ENCODE peak calls at places on chromosome 21, in four cellular contexts. W is astrocyte of the cerebellum, L is AG04450, E is kidney epithelial cell. P is an unnamed sample.

GRCh38 chr21:23601549-23601948 is 2005.7 kb downstream of the MRPL39 start:
- DNase-seq in W (no peak), L (no peak), E (no peak), P (no peak)

GRCh38 chr21:15617968-15618367 is 111.8 kb upstream of the USP25 start:
- DNase-seq in W (peak), L (no peak), E (peak), P (peak)

GRCh38 chr21:37273911-37274690 is 7.0 kb upstream of the VPS26C start:
- DNase-seq in W (no peak), L (no peak), E (no peak), P (no peak)

GRCh38 chr21:15992171-15992570 is 262.4 kb downstream of the USP25 start:
- DNase-seq in W (no peak), L (no peak), E (no peak), P (no peak)

GRCh38 chr21:26120833-26121232 is 49.7 kb downstream of the APP start:
- DNase-seq in W (no peak), L (no peak), E (no peak), P (no peak)

GRCh38 chr21:34743831-34744230 is 75.0 kb downstream of the CLIC6 start:
- DNase-seq in W (peak), L (no peak), E (no peak), P (peak)

GRCh38 chr21:34897828-34898227 is 151.3 kb downstream of the RUNX1 start:
- DNase-seq in W (no peak), L (no peak), E (no peak), P (no peak)

GRCh38 chr21:43981871-43982210 is 30.3 kb upstream of the TRAPPC10 start:
- DNase-seq in W (no peak), L (no peak), E (no peak), P (no peak)

GRCh38 chr21:29078884-29079765 is 5.7 kb upstream of the CCT8 start:
- DNase-seq in W (no peak), L (no peak), E (no peak), P (no peak)

GRCh38 chr21:42582422-42583149 is 68.9 kb downstream of the SLC37A1 start:
- DNase-seq in W (no peak), L (no peak), E (no peak), P (no peak)

GRCh38 chr21:14259669-14260458 is 43.9 kb downstream of the RBM11 start:
- DNase-seq in W (peak), L (no peak), E (no peak), P (peak)

GRCh38 chr21:34925597-34925996 is 123.5 kb downstream of the RUNX1 start:
- DNase-seq in W (no peak), L (no peak), E (no peak), P (no peak)

GRCh38 chr21:15667010-15667409 is 62.8 kb upstream of the USP25 start:
- DNase-seq in W (peak), L (no peak), E (peak), P (no peak)

GRCh38 chr21:43342301-43342881 is 84.5 kb downstream of the SIK1 start:
- DNase-seq in W (no peak), L (no peak), E (no peak), P (no peak)

GRCh38 chr21:29430581-29430980 is 131.9 kb downstream of the BACH1 start:
- DNase-seq in W (no peak), L (no peak), E (no peak), P (no peak)

GRCh38 chr21:23455676-23456075 is 2151.6 kb downstream of the MRPL39 start:
- DNase-seq in W (no peak), L (no peak), E (no peak), P (no peak)

GRCh38 chr21:29194847-29195246 is 64.4 kb downstream of the MAP3K7CL start:
- DNase-seq in W (no peak), L (no peak), E (no peak), P (no peak)

GRCh38 chr21:36104306-36105300 is 30.3 kb upstream of the CBR3 start:
- DNase-seq in W (peak), L (no peak), E (peak), P (no peak)

GRCh38 chr21:43889055-43889454 is 24.0 kb downstream of the AGPAT3 start:
- DNase-seq in W (no peak), L (no peak), E (no peak), P (no peak)

GRCh38 chr21:14553422-14553821 is 7.3 kb upstream of the SAMSN1 start:
- DNase-seq in W (no peak), L (no peak), E (no peak), P (no peak)

GRCh38 chr21:35779690-35780570 is 280.4 kb downstream of the SETD4 start:
- DNase-seq in W (peak), L (peak), E (peak), P (peak)

GRCh38 chr21:28247454-28248020 is 745.1 kb downstream of the LTN1 start:
- DNase-seq in W (no peak), L (no peak), E (peak), P (no peak)

GRCh38 chr21:43190544-43191340 is 21.9 kb downstream of the CRYAA start:
- DNase-seq in W (no peak), L (no peak), E (no peak), P (no peak)

GRCh38 chr21:28776251-28776650 is 216.4 kb downstream of the LTN1 start:
- DNase-seq in W (peak), L (peak), E (no peak), P (no peak)

GRCh38 chr21:29613021-29613420 is 314.3 kb downstream of the BACH1 start:
- DNase-seq in W (peak), L (no peak), E (no peak), P (no peak)

GRCh38 chr21:21921410-21922232 is 923.4 kb downstream of the NCAM2 start:
- DNase-seq in W (peak), L (no peak), E (no peak), P (no peak)

GRCh38 chr21:24994717-24995116 is 612.6 kb downstream of the MRPL39 start:
- DNase-seq in W (no peak), L (no peak), E (no peak), P (no peak)

GRCh38 chr21:35337573-35337972 is 288.5 kb upstream of the RUNX1 start:
- DNase-seq in W (no peak), L (no peak), E (no peak), P (no peak)

GRCh38 chr21:14870841-14871126 is 194.0 kb downstream of the NRIP1 start:
- DNase-seq in W (no peak), L (no peak), E (no peak), P (no peak)

GRCh38 chr21:36070999-36071398 is 1.2 kb downstream of the CBR1 start:
- DNase-seq in W (no peak), L (no peak), E (no peak), P (no peak)

GRCh38 chr21:36518883-36519492 is 39.1 kb upstream of the CLDN14 start:
- DNase-seq in W (no peak), L (no peak), E (no peak), P (no peak)

GRCh38 chr21:43364851-43365424 is 62.0 kb downstream of the SIK1 start:
- DNase-seq in W (no peak), L (no peak), E (no peak), P (no peak)

GRCh38 chr21:25862596-25862995 is 127.8 kb downstream of the GABPA start:
- DNase-seq in W (peak), L (no peak), E (no peak), P (no peak)

GRCh38 chr21:17370750-17371325 is 142.0 kb upstream of the CXADR start:
- DNase-seq in W (no peak), L (no peak), E (no peak), P (no peak)

GRCh38 chr21:37071561-37072238 is 1.2 kb downstream of the PIGP start:
- DNase-seq in W (no peak), L (no peak), E (no peak), P (no peak)

GRCh38 chr21:33028759-33029511 is 3.2 kb downstream of the OLIG2 start:
- DNase-seq in W (no peak), L (no peak), E (no peak), P (no peak)

GRCh38 chr21:33030633-33031032 is 4.9 kb downstream of the OLIG2 start:
- DNase-seq in W (no peak), L (no peak), E (no peak), P (no peak)

GRCh38 chr21:33029975-33030461 is 4.3 kb downstream of the OLIG2 start:
- DNase-seq in W (no peak), L (no peak), E (no peak), P (no peak)

GRCh38 chr21:33028271-33028670 is 2.5 kb downstream of the OLIG2 start:
- DNase-seq in W (no peak), L (no peak), E (no peak), P (no peak)

DNA sequence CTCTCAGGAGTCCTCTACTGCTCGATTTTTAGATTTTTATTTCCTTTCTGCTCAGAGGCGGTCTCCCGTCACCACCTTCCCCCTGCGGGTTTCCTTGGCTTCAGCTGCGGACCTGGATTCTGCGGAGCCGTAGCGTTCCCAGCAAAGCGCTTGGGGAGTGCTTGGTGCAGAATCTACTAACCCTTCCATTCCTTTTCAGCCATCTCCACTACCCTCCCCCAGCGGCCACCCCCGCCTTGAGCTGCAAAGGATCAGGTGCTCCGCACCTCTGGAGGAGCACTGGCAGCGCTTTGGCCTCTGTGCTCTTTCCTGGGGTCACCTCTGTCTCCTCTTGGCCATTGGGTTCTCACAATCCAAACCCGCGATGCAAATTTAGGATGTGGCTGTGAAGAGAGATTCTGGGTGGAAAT is 3.8 kb downstream of the OLIG2 start:
- DNase-seq in W (no peak), L (no peak), E (no peak), P (no peak)
- H3K4me3 ChIP-seq in W (no peak), L (no peak), E (no peak), P (no peak)

GRCh38 chr21:41362605-41363369 is 960 bp downstream of the MX2 start:
- DNase-seq in W (no peak), L (no peak), E (no peak), P (no peak)
- H3K4me3 ChIP-seq in W (no peak), L (no peak), E (no peak), P (peak)

GRCh38 chr21:41365377-41366107 is 3.7 kb downstream of the MX2 start:
- DNase-seq in W (no peak), L (no peak), E (no peak), P (no peak)

GRCh38 chr21:41361786-41362604 is at the start of gene MX2:
- DNase-seq in W (no peak), L (peak), E (no peak), P (peak)

GRCh38 chr21:41361053-41361785 is 608 bp upstream of the MX2 start:
- DNase-seq in W (no peak), L (no peak), E (no peak), P (no peak)

GRCh38 chr21:41364308-41364707 is 2.5 kb downstream of the MX2 start:
- DNase-seq in W (no peak), L (no peak), E (no peak), P (no peak)

DNA sequence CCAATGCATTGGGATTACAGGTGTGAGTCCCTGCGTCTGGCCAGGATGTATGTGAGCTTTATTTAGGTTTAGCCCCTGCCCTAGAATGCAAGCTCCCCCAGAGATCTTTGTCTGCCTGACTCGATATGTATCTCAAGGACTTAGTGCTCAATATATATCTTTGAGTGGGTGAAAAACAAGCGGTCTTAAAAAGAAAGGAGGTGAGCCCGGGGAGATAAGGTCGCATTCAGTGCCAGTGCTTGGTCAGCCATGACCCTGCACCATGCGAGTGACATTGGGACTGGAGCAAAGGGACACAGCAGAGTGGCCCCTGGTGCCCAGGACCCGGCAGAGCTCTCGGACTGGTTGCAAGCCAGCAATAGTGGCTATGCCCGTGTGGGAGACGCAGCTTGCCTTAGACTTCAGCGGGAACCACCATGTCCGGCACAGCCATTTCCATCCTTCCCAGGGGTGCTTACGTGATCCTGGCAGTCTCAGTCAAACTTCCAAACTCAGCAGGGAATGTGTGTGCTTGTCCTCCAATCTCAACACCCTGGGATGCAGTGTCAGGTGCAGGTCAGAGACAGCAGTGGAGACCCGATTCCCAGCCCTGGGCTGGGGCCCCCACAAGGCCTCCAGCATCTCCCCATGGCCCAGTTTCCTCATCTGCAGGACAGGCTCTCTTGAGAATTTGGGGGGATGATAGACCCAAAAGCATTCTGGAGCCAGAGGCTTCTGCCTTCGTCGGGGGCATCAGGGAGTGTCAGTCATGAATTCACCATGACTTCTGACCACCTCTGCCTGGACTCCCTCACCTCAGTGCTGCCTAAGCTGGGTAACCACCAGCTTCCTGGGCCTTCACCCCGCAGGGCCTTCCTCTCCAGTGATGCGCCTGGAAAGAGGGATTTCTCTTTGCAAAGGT is 1.8 kb downstream of the MX2 start:
- DNase-seq in W (no peak), L (no peak), E (no peak), P (no peak)
- H3K4me3 ChIP-seq in W (no peak), L (no peak), E (no peak), P (no peak)

GRCh38 chr21:33070921-33071877 is 1.3 kb downstream of the OLIG1 start:
- DNase-seq in W (no peak), L (no peak), E (no peak), P (no peak)
- H3K4me3 ChIP-seq in W (peak), L (no peak), E (no peak), P (no peak)

GRCh38 chr21:46056450-46056903 is 41.4 kb upstream of the COL6A2 start:
- DNase-seq in W (peak), L (peak), E (no peak), P (no peak)
- H3K4me3 ChIP-seq in W (no peak), L (no peak), E (no peak), P (peak)

GRCh38 chr21:31293986-31294385 is 50.1 kb downstream of the TIAM1 start:
- DNase-seq in W (peak), L (peak), E (peak), P (peak)

GRCh38 chr21:31294691-31295090 is 49.4 kb downstream of the TIAM1 start:
- DNase-seq in W (no peak), L (no peak), E (no peak), P (no peak)

GRCh38 chr21:31288191-31288590 is 55.9 kb downstream of the TIAM1 start:
- DNase-seq in W (no peak), L (no peak), E (no peak), P (no peak)

GRCh38 chr21:31289702-31290101 is 54.4 kb downstream of the TIAM1 start:
- DNase-seq in W (no peak), L (no peak), E (no peak), P (no peak)

DNA sequence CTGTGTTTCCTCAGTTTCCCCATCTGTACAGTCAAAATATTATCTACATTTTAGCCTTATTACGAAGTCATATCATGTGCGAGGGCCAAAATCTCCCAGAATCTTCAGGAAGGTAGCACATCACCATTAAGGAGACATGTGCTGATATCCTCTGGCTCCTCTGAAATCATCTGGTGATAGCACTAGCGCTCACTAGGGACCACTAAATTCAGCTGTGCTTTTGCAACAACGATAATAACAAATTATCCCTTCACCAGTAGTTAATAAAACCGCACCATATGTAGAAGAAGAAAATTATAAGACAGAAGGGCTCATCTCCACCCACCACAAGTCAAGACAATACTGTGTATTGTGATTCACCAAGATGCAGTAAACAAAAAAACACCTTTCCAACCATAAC is 53.3 kb downstream of the TIAM1 start:
- DNase-seq in W (no peak), L (no peak), E (no peak), P (no peak)
- H3K4me3 ChIP-seq in W (no peak), L (no peak), E (no peak), P (no peak)

GRCh38 chr21:32335601-32336575 is 37.2 kb downstream of the MRAP start:
- DNase-seq in W (no peak), L (no peak), E (no peak), P (no peak)
- H3K4me3 ChIP-seq in W (no peak), L (no peak), E (no peak), P (no peak)

GRCh38 chr21:45034556-45035476 is 39.6 kb upstream of the ADARB1 start:
- DNase-seq in W (no peak), L (no peak), E (no peak), P (no peak)
- H3K4me3 ChIP-seq in W (no peak), L (no peak), E (no peak), P (no peak)

P was measured in HFF-Myc.